ENCODE peak calls at places on chromosomes 6 and 20, in five cellular contexts. D is mesothelial cell of epicardium, R is A549, U is glutamatergic neuron, T is keratinocyte. P is an unnamed sample.

GRCh38 chr6:112029045-112029822 is 24.7 kb upstream of the CCN6 start:
- DNase-seq in D (peak), R (peak), U (peak), T (no peak), P (no peak)

GRCh38 chr20:49140834-49141233 is 47.3 kb downstream of the STAU1 start:
- DNase-seq in D (no peak), R (no peak), U (no peak), T (no peak), P (no peak)

GRCh38 chr20:39356913-39357312 is 394.8 kb downstream of the DHX35 start:
- DNase-seq in D (no peak), R (no peak), U (no peak), T (no peak), P (peak)

GRCh38 chr6:31660998-31661866 is 654 bp upstream of the C6orf47 start:
- DNase-seq in D (no peak), R (no peak), U (no peak), T (no peak), P (no peak)

GRCh38 chr20:3802524-3803239 is 6.6 kb downstream of the CDC25B start:
- DNase-seq in D (no peak), R (no peak), U (no peak), T (no peak), P (no peak)

GRCh38 chr6:27250955-27251671 is 3.6 kb downstream of the PRSS16 start:
- DNase-seq in D (peak), R (peak), U (peak), T (peak), P (peak)

GRCh38 chr20:62336329-62336728 is 30.8 kb downstream of the LAMA5 start:
- DNase-seq in D (no peak), R (no peak), U (no peak), T (no peak), P (no peak)

GRCh38 chr6:109687271-109687721 is 3.7 kb downstream of the AK9 start:
- DNase-seq in D (no peak), R (no peak), U (no peak), T (peak), P (peak)

GRCh38 chr6:127301199-127301700 is 34.6 kb downstream of the RNF146 start:
- DNase-seq in D (no peak), R (no peak), U (no peak), T (no peak), P (no peak)

GRCh38 chr20:48919882-48920526 is 1.5 kb upstream of the ARFGEF2 start:
- DNase-seq in D (no peak), R (no peak), U (peak), T (no peak), P (no peak)

GRCh38 chr20:36465109-36466080 is 75.9 kb upstream of the MYL9 start:
- DNase-seq in D (no peak), R (peak), U (peak), T (peak), P (peak)

GRCh38 chr6:5053038-5053437 is 32.1 kb upstream of the PPP1R3G start:
- DNase-seq in D (no peak), R (no peak), U (no peak), T (no peak), P (no peak)

GRCh38 chr20:10521068-10521834 is 86.1 kb downstream of the SLX4IP start:
- DNase-seq in D (no peak), R (peak), U (no peak), T (no peak), P (no peak)

GRCh38 chr20:35831029-35831428 is 59.2 kb downstream of the PHF20 start:
- DNase-seq in D (no peak), R (no peak), U (no peak), T (no peak), P (no peak)

GRCh38 chr6:16656451-16656850 is 104.8 kb downstream of the ATXN1 start:
- DNase-seq in D (no peak), R (no peak), U (no peak), T (no peak), P (no peak)

GRCh38 chr6:157290797-157291196 is 32.5 kb downstream of the TMEM242 start:
- DNase-seq in D (peak), R (no peak), U (no peak), T (no peak), P (no peak)

GRCh38 chr6:20377623-20378265 is 23.9 kb upstream of the E2F3 start:
- DNase-seq in D (no peak), R (no peak), U (no peak), T (no peak), P (no peak)

GRCh38 chr6:13767121-13767794 is 47.1 kb downstream of the MCUR1 start:
- DNase-seq in D (no peak), R (no peak), U (no peak), T (no peak), P (peak)

GRCh38 chr6:25992413-25993037 is 29.9 kb downstream of the TRIM38 start:
- DNase-seq in D (peak), R (peak), U (peak), T (no peak), P (peak)

GRCh38 chr6:122652431-122652830 is 42.2 kb downstream of the PKIB start:
- DNase-seq in D (no peak), R (peak), U (no peak), T (no peak), P (no peak)

GRCh38 chr6:55304747-55305146 is 22.5 kb upstream of the GFRAL start:
- DNase-seq in D (no peak), R (no peak), U (no peak), T (no peak), P (no peak)

GRCh38 chr20:50049442-50050026 is 63.4 kb downstream of the UBE2V1 start:
- DNase-seq in D (no peak), R (no peak), U (no peak), T (no peak), P (no peak)

GRCh38 chr6:142173980-142174379 is 26.9 kb downstream of the VTA1 start:
- DNase-seq in D (no peak), R (no peak), U (no peak), T (no peak), P (no peak)

GRCh38 chr6:134436950-134437349 is 119.0 kb upstream of the SGK1 start:
- DNase-seq in D (no peak), R (no peak), U (no peak), T (no peak), P (no peak)

GRCh38 chr20:46243707-46244628 is 64.3 kb downstream of the CDH22 start:
- DNase-seq in D (no peak), R (no peak), U (peak), T (peak), P (no peak)

GRCh38 chr6:162934844-162935243 is 207.1 kb downstream of the PACRG start:
- DNase-seq in D (no peak), R (no peak), U (no peak), T (no peak), P (no peak)

GRCh38 chr20:48106428-48106827 is 321.1 kb upstream of the SULF2 start:
- DNase-seq in D (no peak), R (no peak), U (no peak), T (no peak), P (no peak)

GRCh38 chr6:161104966-161105365 is 113.4 kb downstream of the MAP3K4 start:
- DNase-seq in D (no peak), R (no peak), U (no peak), T (no peak), P (no peak)

GRCh38 chr20:10659651-10660601 is 13.9 kb downstream of the JAG1 start:
- DNase-seq in D (peak), R (no peak), U (no peak), T (no peak), P (no peak)

GRCh38 chr20:15899972-15900371 is 673.3 kb downstream of the KIF16B start:
- DNase-seq in D (no peak), R (no peak), U (no peak), T (no peak), P (no peak)

GRCh38 chr20:15900443-15900842 is 672.8 kb downstream of the KIF16B start:
- DNase-seq in D (no peak), R (no peak), U (no peak), T (no peak), P (no peak)

GRCh38 chr20:15905661-15906060 is 667.6 kb downstream of the KIF16B start:
- DNase-seq in D (no peak), R (no peak), U (no peak), T (no peak), P (no peak)

GRCh38 chr20:15902493-15902892 is 670.8 kb downstream of the KIF16B start:
- DNase-seq in D (no peak), R (peak), U (peak), T (no peak), P (no peak)
- TF ChIP-seq CTCF in D (no peak), R (no peak), U (peak), T (peak), P (no peak)

GRCh38 chr20:1800777-1801176 is 94.4 kb upstream of the SIRPA start:
- DNase-seq in D (no peak), R (peak), U (no peak), T (no peak), P (no peak)
- TF ChIP-seq CTCF in D (no peak), R (peak), U (peak), T (peak), P (no peak)

GRCh38 chr20:53623454-53624206 is 30.0 kb upstream of the ZNF217 start:
- DNase-seq in D (peak), R (peak), U (peak), T (no peak), P (peak)
- TF ChIP-seq CTCF in D (no peak), R (peak), U (no peak), T (no peak), P (no peak)

GRCh38 chr6:326896-327537 is 34.7 kb downstream of the DUSP22 start:
- DNase-seq in D (no peak), R (no peak), U (no peak), T (no peak), P (no peak)

GRCh38 chr6:327538-328183 is 35.4 kb downstream of the DUSP22 start:
- DNase-seq in D (no peak), R (no peak), U (no peak), T (no peak), P (no peak)

GRCh38 chr6:329888-330691 is 37.8 kb downstream of the DUSP22 start:
- DNase-seq in D (no peak), R (peak), U (no peak), T (no peak), P (no peak)

GRCh38 chr6:328924-329323 is 36.6 kb downstream of the DUSP22 start:
- DNase-seq in D (no peak), R (no peak), U (no peak), T (no peak), P (no peak)

DNA sequence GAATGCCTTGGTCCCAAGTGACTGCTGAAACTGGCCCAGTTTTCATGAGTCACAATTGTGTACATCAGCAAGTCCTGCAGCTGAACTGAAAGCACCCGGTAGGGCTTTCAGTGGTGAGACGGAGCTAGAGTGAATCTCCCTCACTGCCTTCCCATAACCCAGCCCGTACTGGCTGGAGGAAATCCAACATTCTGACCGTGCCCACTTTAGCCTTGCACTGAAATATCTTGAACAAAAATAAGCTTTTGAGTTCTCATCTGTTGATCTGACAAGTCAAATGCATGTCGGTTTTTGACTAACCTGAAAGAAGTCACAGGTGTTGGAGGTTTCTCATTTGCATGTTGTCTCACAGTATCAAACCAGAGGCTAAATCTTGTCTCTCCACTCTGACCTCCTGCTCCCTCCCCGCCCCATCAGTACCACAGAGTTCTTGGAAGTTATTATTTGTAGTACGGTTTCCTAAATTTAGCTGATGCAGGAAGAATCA is 35.9 kb downstream of the DUSP22 start:
- DNase-seq in D (no peak), R (no peak), U (no peak), T (peak), P (peak)
- TF ChIP-seq CTCF in D (no peak), R (no peak), U (no peak), T (no peak), P (no peak)

DNA sequence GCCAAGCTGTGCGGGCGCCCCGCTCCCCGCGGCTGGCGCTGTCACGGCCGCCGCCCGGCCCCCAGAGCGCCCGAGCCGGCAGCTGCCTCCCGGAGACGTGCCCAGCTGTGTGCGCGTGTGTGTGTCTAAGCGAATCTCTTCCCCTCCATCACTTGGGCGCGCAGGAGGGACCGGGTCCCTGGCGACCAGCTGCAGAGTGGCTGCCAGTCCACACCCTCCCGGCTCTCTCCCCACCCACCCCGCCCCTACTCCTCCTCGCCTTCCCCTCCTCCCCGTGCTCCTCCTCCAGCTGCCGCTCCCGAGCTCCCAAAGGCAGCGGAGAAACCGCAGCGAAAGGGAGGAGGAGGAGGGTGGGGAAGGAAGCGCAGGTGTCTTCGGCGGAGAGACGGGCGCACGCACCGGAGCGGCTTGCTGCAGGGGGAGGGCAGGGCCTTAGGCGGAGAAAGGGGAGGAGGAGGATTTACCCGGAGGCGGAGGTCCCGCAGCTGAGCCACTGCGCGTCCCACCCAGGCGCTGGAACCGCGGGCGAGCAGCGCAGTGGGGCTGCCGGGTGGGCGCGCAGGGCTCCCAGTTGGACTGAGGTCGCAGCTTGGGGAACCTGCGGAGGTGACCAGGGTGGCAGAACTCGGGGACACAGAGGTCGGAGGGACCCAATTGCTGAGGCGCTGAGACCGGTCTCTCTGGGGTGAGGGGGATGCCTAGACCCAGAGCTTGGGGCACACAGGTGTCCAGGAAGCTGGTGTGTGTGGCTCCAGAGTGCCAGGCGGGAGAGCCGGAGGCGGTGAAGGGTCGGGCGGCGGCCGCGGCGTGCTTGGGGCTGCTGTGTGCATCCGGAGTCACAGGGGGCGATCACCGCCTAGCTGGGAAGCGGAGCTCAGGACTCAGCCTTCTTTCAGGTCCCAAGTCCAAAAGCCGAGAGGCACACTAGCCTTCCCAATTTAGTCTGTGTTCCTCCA is at the start of gene HS3ST5:
- DNase-seq in D (peak), R (peak), U (peak), T (no peak), P (no peak)
- TF ChIP-seq CTCF in D (peak), R (peak), U (peak), T (peak), P (no peak)

P was measured in lower leg skin.